ENCODE peak calls at places on chromosomes 2 and 18, in ten cellular contexts. One of them, this sample, is unnamed.

GRCh38 chr2:172734711-172735645 is 667 bp upstream of the RAPGEF4 start:
- DNase-seq in upper lobe of right lung: no peak
- DNase-seq in prostate gland: no peak
- DNase-seq in suprapubic skin: no peak
- DNase-seq in IMR-90: no peak
- DNase-seq in tibial artery: no peak
- DNase-seq in WERI-Rb-1: no peak
- DNase-seq in endodermal cell: peak; percentile 60
- DNase-seq in heart right ventricle: no peak
- DNase-seq in vagina: no peak
- DNase-seq in this sample: no peak

GRCh38 chr2:180910831-180911665 is 69.4 kb upstream of the UBE2E3 start:
- DNase-seq in prostate gland: no peak
- DNase-seq in tibial artery: no peak
- DNase-seq in upper lobe of right lung: peak; percentile 37
- DNase-seq in endodermal cell: peak; percentile 49
- DNase-seq in heart right ventricle: no peak
- DNase-seq in suprapubic skin: no peak
- DNase-seq in WERI-Rb-1: no peak
- DNase-seq in vagina: no peak
- DNase-seq in IMR-90: peak; percentile 39
- DNase-seq in this sample: no peak

GRCh38 chr18:41206341-41206740 is 748.7 kb upstream of the PIK3C3 start:
- DNase-seq in upper lobe of right lung: no peak
- DNase-seq in heart right ventricle: no peak
- DNase-seq in WERI-Rb-1: no peak
- DNase-seq in vagina: no peak
- DNase-seq in prostate gland: no peak
- DNase-seq in tibial artery: no peak
- DNase-seq in IMR-90: no peak
- DNase-seq in suprapubic skin: no peak
- DNase-seq in endodermal cell: no peak
- DNase-seq in this sample: no peak

GRCh38 chr2:175049671-175050070 is 44.5 kb upstream of the CHN1 start:
- DNase-seq in prostate gland: no peak
- DNase-seq in WERI-Rb-1: no peak
- DNase-seq in upper lobe of right lung: no peak
- DNase-seq in tibial artery: no peak
- DNase-seq in endodermal cell: no peak
- DNase-seq in suprapubic skin: no peak
- DNase-seq in vagina: no peak
- DNase-seq in IMR-90: peak; percentile 65
- DNase-seq in heart right ventricle: no peak
- DNase-seq in this sample: no peak

GRCh38 chr2:172516299-172516698 is 39.6 kb upstream of the PDK1 start:
- DNase-seq in WERI-Rb-1: no peak
- DNase-seq in tibial artery: no peak
- DNase-seq in prostate gland: no peak
- DNase-seq in upper lobe of right lung: no peak
- DNase-seq in vagina: peak; percentile 71
- DNase-seq in heart right ventricle: no peak
- DNase-seq in endodermal cell: no peak
- DNase-seq in suprapubic skin: no peak
- DNase-seq in IMR-90: peak; percentile 93
- DNase-seq in this sample: peak; percentile 55

GRCh38 chr2:239826786-239827510 is 198.2 kb downstream of the NDUFA10 start:
- DNase-seq in prostate gland: no peak
- DNase-seq in heart right ventricle: no peak
- DNase-seq in IMR-90: no peak
- DNase-seq in WERI-Rb-1: no peak
- DNase-seq in endodermal cell: peak; percentile 29
- DNase-seq in vagina: peak; percentile 54
- DNase-seq in tibial artery: no peak
- DNase-seq in suprapubic skin: peak; percentile 46
- DNase-seq in upper lobe of right lung: peak; percentile 48
- DNase-seq in this sample: no peak

GRCh38 chr2:39913648-39914456 is 134.8 kb upstream of the THUMPD2 start:
- DNase-seq in endodermal cell: peak; percentile 54
- DNase-seq in prostate gland: peak; percentile 8
- DNase-seq in vagina: no peak
- DNase-seq in tibial artery: no peak
- DNase-seq in WERI-Rb-1: peak; percentile 17
- DNase-seq in suprapubic skin: no peak
- DNase-seq in heart right ventricle: no peak
- DNase-seq in IMR-90: peak; percentile 88
- DNase-seq in upper lobe of right lung: no peak
- DNase-seq in this sample: peak; percentile 63

GRCh38 chr18:28439870-28440269 is 262.9 kb upstream of the CDH2 start:
- DNase-seq in vagina: no peak
- DNase-seq in endodermal cell: no peak
- DNase-seq in WERI-Rb-1: no peak
- DNase-seq in heart right ventricle: no peak
- DNase-seq in tibial artery: no peak
- DNase-seq in IMR-90: no peak
- DNase-seq in upper lobe of right lung: no peak
- DNase-seq in prostate gland: no peak
- DNase-seq in suprapubic skin: no peak
- DNase-seq in this sample: no peak

GRCh38 chr18:9965711-9966624 is 52.2 kb downstream of the VAPA start:
- DNase-seq in prostate gland: no peak
- DNase-seq in IMR-90: peak; percentile 58
- DNase-seq in endodermal cell: peak; percentile 47
- DNase-seq in upper lobe of right lung: no peak
- DNase-seq in tibial artery: no peak
- DNase-seq in heart right ventricle: no peak
- DNase-seq in suprapubic skin: no peak
- DNase-seq in WERI-Rb-1: no peak
- DNase-seq in vagina: no peak
- DNase-seq in this sample: no peak

GRCh38 chr2:53353372-53354111 is 414.1 kb upstream of the CHAC2 start:
- DNase-seq in tibial artery: no peak
- DNase-seq in WERI-Rb-1: peak; percentile 32
- DNase-seq in IMR-90: peak; percentile 15
- DNase-seq in upper lobe of right lung: no peak
- DNase-seq in vagina: no peak
- DNase-seq in suprapubic skin: no peak
- DNase-seq in endodermal cell: peak; percentile 78
- DNase-seq in heart right ventricle: no peak
- DNase-seq in prostate gland: no peak
- DNase-seq in this sample: no peak

GRCh38 chr2:41836944-41837343 is 210.9 kb upstream of the PKDCC start:
- DNase-seq in suprapubic skin: no peak
- DNase-seq in endodermal cell: peak; percentile 89
- DNase-seq in upper lobe of right lung: no peak
- DNase-seq in tibial artery: no peak
- DNase-seq in heart right ventricle: no peak
- DNase-seq in WERI-Rb-1: no peak
- DNase-seq in prostate gland: no peak
- DNase-seq in vagina: no peak
- DNase-seq in IMR-90: peak; percentile 58
- DNase-seq in this sample: no peak

GRCh38 chr2:54599914-54600313 is 123.5 kb upstream of the EML6 start:
- DNase-seq in prostate gland: peak; percentile 56
- DNase-seq in endodermal cell: no peak
- DNase-seq in upper lobe of right lung: no peak
- DNase-seq in heart right ventricle: peak; percentile 58
- DNase-seq in vagina: no peak
- DNase-seq in tibial artery: peak; percentile 44
- DNase-seq in WERI-Rb-1: no peak
- DNase-seq in suprapubic skin: peak; percentile 88
- DNase-seq in IMR-90: no peak
- DNase-seq in this sample: no peak

GRCh38 chr2:128361376-128362131 is 42.9 kb upstream of the HS6ST1 start:
- DNase-seq in tibial artery: peak; percentile 13
- DNase-seq in upper lobe of right lung: peak; percentile 51
- DNase-seq in WERI-Rb-1: peak; percentile 85
- DNase-seq in vagina: peak; percentile 54
- DNase-seq in endodermal cell: peak; percentile 44
- DNase-seq in IMR-90: no peak
- DNase-seq in suprapubic skin: no peak
- DNase-seq in prostate gland: no peak
- DNase-seq in heart right ventricle: no peak
- DNase-seq in this sample: no peak

GRCh38 chr18:63025251-63025710 is 294.3 kb downstream of the BCL2 start:
- DNase-seq in heart right ventricle: no peak
- DNase-seq in tibial artery: no peak
- DNase-seq in IMR-90: no peak
- DNase-seq in vagina: no peak
- DNase-seq in endodermal cell: peak; percentile 85
- DNase-seq in WERI-Rb-1: peak; percentile 62
- DNase-seq in upper lobe of right lung: no peak
- DNase-seq in prostate gland: peak; percentile 17
- DNase-seq in suprapubic skin: no peak
- DNase-seq in this sample: no peak

GRCh38 chr18:38256366-38256765 is 690.8 kb upstream of the CELF4 start:
- DNase-seq in vagina: no peak
- DNase-seq in suprapubic skin: no peak
- DNase-seq in prostate gland: no peak
- DNase-seq in tibial artery: no peak
- DNase-seq in IMR-90: no peak
- DNase-seq in WERI-Rb-1: no peak
- DNase-seq in heart right ventricle: no peak
- DNase-seq in endodermal cell: no peak
- DNase-seq in upper lobe of right lung: no peak
- DNase-seq in this sample: no peak

DNA sequence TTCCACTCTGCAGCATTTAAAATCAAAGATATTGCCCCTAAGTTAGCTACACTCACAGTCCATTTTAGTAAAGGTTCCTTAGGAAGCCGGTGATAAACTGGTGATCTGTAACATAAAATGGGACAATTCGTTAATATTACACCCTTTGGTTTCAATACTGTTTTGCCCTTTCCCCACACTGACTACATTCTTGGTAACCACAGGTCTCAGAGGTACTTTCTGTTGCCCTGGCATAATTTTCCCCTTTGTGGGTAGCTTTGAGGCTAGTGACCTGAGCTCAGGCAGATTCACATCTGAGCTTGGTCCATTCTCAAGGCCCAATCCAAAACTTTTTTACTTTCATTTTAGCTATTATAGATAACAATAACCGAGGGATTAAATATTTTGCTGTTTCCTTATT is 32.9 kb upstream of the CSRNP3 start:
- DNase-seq in vagina: no peak
- DNase-seq in suprapubic skin: no peak
- DNase-seq in prostate gland: no peak
- DNase-seq in heart right ventricle: no peak
- DNase-seq in tibial artery: no peak
- DNase-seq in endodermal cell: no peak
- DNase-seq in IMR-90: no peak
- DNase-seq in upper lobe of right lung: no peak
- DNase-seq in WERI-Rb-1: no peak
- DNase-seq in this sample: no peak
- H3K27ac ChIP-seq in vagina: no peak overlapping the region
- H3K27ac ChIP-seq in suprapubic skin: no peak overlapping the region
- H3K27ac ChIP-seq in prostate gland: no peak overlapping the region
- H3K27ac ChIP-seq in heart right ventricle: no peak overlapping the region
- H3K27ac ChIP-seq in tibial artery: no peak overlapping the region
- H3K27ac ChIP-seq in endodermal cell: no peak overlapping the region
- H3K27ac ChIP-seq in IMR-90: no peak overlapping the region
- H3K27ac ChIP-seq in upper lobe of right lung: no peak overlapping the region
- H3K27ac ChIP-seq in WERI-Rb-1: no peak overlapping the region
- H3K27ac ChIP-seq in this sample: no peak overlapping the region

DNA sequence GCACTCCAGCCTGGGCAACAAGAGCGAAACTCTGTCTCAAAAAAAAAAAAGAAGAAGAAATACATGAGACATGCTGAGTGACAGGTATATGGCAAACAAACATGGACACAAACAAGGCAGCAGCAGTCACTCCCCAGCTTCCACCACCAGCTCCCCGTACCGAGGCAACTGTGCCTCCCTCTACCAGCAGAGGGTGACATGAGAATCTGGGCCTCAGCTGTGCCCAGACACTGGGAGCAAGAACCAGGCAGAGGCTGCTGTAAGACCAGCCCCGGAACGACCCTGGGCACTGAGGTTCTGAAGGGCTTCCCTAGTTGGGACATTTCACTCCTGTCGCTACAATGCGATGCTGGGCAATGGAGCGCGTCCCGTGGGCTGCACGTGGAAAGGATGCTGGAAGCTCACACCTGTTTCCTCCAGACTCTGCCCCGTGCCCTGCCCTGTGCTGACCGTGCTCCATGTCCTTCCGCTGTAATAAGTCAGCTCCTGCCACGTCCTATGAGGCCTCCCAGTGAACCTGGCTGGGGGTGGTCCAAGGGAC is 37.1 kb downstream of the BOK start:
- DNase-seq in IMR-90: no peak
- DNase-seq in endodermal cell: peak; percentile 92
- DNase-seq in heart right ventricle: no peak
- DNase-seq in vagina: no peak
- DNase-seq in upper lobe of right lung: no peak
- DNase-seq in WERI-Rb-1: no peak
- DNase-seq in suprapubic skin: no peak
- DNase-seq in prostate gland: no peak
- DNase-seq in tibial artery: no peak
- DNase-seq in this sample: no peak
- TF ChIP-seq CTCF in IMR-90: peak; percentile 5
- TF ChIP-seq CTCF in endodermal cell: peak; percentile 77
- TF ChIP-seq CTCF in heart right ventricle: peak; percentile 28
- TF ChIP-seq CTCF in vagina: no peak
- TF ChIP-seq CTCF in upper lobe of right lung: no peak
- TF ChIP-seq CTCF in WERI-Rb-1: peak; percentile 52
- TF ChIP-seq CTCF in suprapubic skin: no peak
- TF ChIP-seq CTCF in prostate gland: peak; percentile 8
- TF ChIP-seq CTCF in tibial artery: no peak
- TF ChIP-seq CTCF in this sample: peak; percentile 12

GRCh38 chr2:22056621-22057132 is 932.9 kb downstream of the TDRD15 start:
- DNase-seq in heart right ventricle: no peak
- DNase-seq in prostate gland: no peak
- DNase-seq in tibial artery: no peak
- DNase-seq in vagina: no peak
- DNase-seq in endodermal cell: no peak
- DNase-seq in upper lobe of right lung: no peak
- DNase-seq in IMR-90: no peak
- DNase-seq in WERI-Rb-1: no peak
- DNase-seq in suprapubic skin: no peak
- DNase-seq in this sample: no peak
- H3K27ac ChIP-seq in heart right ventricle: no peak overlapping the region
- H3K27ac ChIP-seq in prostate gland: no peak overlapping the region
- H3K27ac ChIP-seq in tibial artery: no peak overlapping the region
- H3K27ac ChIP-seq in vagina: no peak overlapping the region
- H3K27ac ChIP-seq in endodermal cell: no peak overlapping the region
- H3K27ac ChIP-seq in upper lobe of right lung: no peak overlapping the region
- H3K27ac ChIP-seq in IMR-90: no peak overlapping the region
- H3K27ac ChIP-seq in WERI-Rb-1: no peak overlapping the region
- H3K27ac ChIP-seq in suprapubic skin: no peak overlapping the region
- H3K27ac ChIP-seq in this sample: no peak overlapping the region

DNA sequence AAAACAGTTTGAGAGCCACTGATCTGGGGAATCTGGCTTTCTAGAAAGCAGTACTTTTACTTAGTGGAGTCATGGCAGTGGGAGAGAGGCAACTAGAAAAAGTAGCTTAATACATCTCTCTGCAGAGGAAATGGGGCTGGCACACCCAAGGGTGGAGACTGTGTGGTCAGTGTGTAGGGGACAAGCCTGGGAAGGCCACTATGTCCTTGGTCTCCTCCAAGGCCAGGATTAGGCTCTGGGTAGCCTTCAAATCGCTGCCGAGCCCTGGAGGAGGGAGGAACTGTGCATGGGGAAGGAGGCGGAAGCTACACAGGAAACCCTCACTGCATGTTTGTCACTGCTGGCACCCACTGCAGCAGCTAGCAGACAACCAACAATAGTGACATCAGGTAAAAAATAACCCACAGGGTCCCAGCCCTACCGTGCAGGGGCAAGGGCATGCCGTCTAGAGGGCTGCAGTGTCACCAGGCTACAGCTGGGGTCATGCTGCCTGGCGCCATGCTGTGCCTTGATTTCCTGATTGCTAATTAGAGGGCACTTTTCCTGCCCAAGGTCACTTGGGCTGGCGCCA is 34.8 kb downstream of the LBH start:
- DNase-seq in suprapubic skin: no peak
- DNase-seq in endodermal cell: peak; percentile 35
- DNase-seq in vagina: no peak
- DNase-seq in heart right ventricle: no peak
- DNase-seq in WERI-Rb-1: no peak
- DNase-seq in prostate gland: no peak
- DNase-seq in upper lobe of right lung: no peak
- DNase-seq in tibial artery: peak; percentile 31
- DNase-seq in IMR-90: no peak
- DNase-seq in this sample: no peak
- TF ChIP-seq CTCF in suprapubic skin: no peak
- TF ChIP-seq CTCF in endodermal cell: no peak
- TF ChIP-seq CTCF in vagina: no peak
- TF ChIP-seq CTCF in heart right ventricle: no peak
- TF ChIP-seq CTCF in WERI-Rb-1: no peak
- TF ChIP-seq CTCF in prostate gland: no peak
- TF ChIP-seq CTCF in upper lobe of right lung: no peak
- TF ChIP-seq CTCF in tibial artery: no peak
- TF ChIP-seq CTCF in IMR-90: no peak
- TF ChIP-seq CTCF in this sample: no peak

This sample was measured in AG04450.